ENCODE peak calls at places on chromosomes 5 and 9, in eight cellular contexts. J is T-cell, I is GM12865, T is hypothalamus, E is heart right ventricle, A is C1 segment of cervical spinal cord, Y is H4, U is endothelial cell. X is an unnamed sample.
A peak's percentile ranks its signal among the peaks of the same experiment; 100 is the strongest.

GRCh38 chr9:1071730-1072129 is 21.6 kb downstream of the DMRT2 start:
- DNase-seq in J (no peak), I (no peak), T (no peak), E (no peak), A (no peak), Y (no peak), U (no peak), X (no peak)

GRCh38 chr5:139446956-139447779 is 7.8 kb upstream of the DNAJC18 start:
- DNase-seq in J (no peak), I (peak; percentile 83), T (no peak), E (no peak), A (no peak), Y (no peak), U (no peak), X (no peak)

GRCh38 chr5:40736103-40736875 is 19.5 kb downstream of the TTC33 start:
- DNase-seq in J (peak; percentile 35), I (peak; percentile 53), T (no peak), E (no peak), A (no peak), Y (peak; percentile 60), U (peak; percentile 20), X (peak; percentile 48)

GRCh38 chr5:55387865-55388264 is 80.1 kb downstream of the MTREX start:
- DNase-seq in J (no peak), I (no peak), T (no peak), E (no peak), A (no peak), Y (no peak), U (no peak), X (no peak)

GRCh38 chr5:171449426-171449825 is 30.0 kb downstream of the FGF18 start:
- DNase-seq in J (no peak), I (no peak), T (no peak), E (no peak), A (no peak), Y (no peak), U (no peak), X (no peak)

GRCh38 chr5:30968971-30969370 is 224.5 kb upstream of the CDH6 start:
- DNase-seq in J (no peak), I (no peak), T (no peak), E (no peak), A (no peak), Y (no peak), U (no peak), X (no peak)

GRCh38 chr5:108321341-108321740 is 60.6 kb downstream of the FBXL17 start:
- DNase-seq in J (no peak), I (no peak), T (no peak), E (no peak), A (no peak), Y (no peak), U (no peak), X (no peak)

GRCh38 chr5:172411423-172412111 is 42.8 kb downstream of the SH3PXD2B start:
- DNase-seq in J (no peak), I (no peak), T (no peak), E (no peak), A (no peak), Y (peak; percentile 70), U (no peak), X (no peak)

GRCh38 chr9:86978413-86978812 is 31.1 kb upstream of the GAS1 start:
- DNase-seq in J (no peak), I (no peak), T (no peak), E (no peak), A (no peak), Y (no peak), U (no peak), X (no peak)

GRCh38 chr9:127179633-127180401 is 57.4 kb upstream of the ANGPTL2 start:
- DNase-seq in J (no peak), I (no peak), T (no peak), E (peak; percentile 4), A (no peak), Y (no peak), U (no peak), X (no peak)

GRCh38 chr9:113612216-113612747 is 148.8 kb downstream of the RGS3 start:
- DNase-seq in J (no peak), I (no peak), T (no peak), E (no peak), A (no peak), Y (no peak), U (no peak), X (no peak)

GRCh38 chr5:115100556-115100955 is 69.2 kb downstream of the TRIM36 start:
- DNase-seq in J (no peak), I (no peak), T (no peak), E (no peak), A (no peak), Y (no peak), U (no peak), X (no peak)

GRCh38 chr5:33398501-33398900 is 42.3 kb upstream of the TARS1 start:
- DNase-seq in J (no peak), I (no peak), T (no peak), E (no peak), A (no peak), Y (no peak), U (no peak), X (no peak)

GRCh38 chr5:76082790-76083554 is at the start of gene SV2C:
- DNase-seq in J (peak; percentile 15), I (peak; percentile 30), T (no peak), E (no peak), A (no peak), Y (no peak), U (peak; percentile 28), X (peak; percentile 60)

GRCh38 chr5:68255305-68256130 is 40.0 kb downstream of the PIK3R1 start:
- DNase-seq in J (peak; percentile 49), I (no peak), T (no peak), E (no peak), A (no peak), Y (no peak), U (no peak), X (no peak)

GRCh38 chr5:51383494-51384081 is 340 bp downstream of the ISL1 start:
- DNase-seq in J (no peak), I (no peak), T (no peak), E (no peak), A (no peak), Y (peak; percentile 14), U (no peak), X (no peak)

GRCh38 chr5:176788931-176789872 is 21.2 kb upstream of the UNC5A start:
- DNase-seq in J (no peak), I (no peak), T (no peak), E (no peak), A (no peak), Y (no peak), U (no peak), X (no peak)

GRCh38 chr5:82912462-82912861 is 164.7 kb downstream of the TMEM167A start:
- DNase-seq in J (no peak), I (no peak), T (no peak), E (no peak), A (no peak), Y (no peak), U (no peak), X (no peak)

GRCh38 chr5:141208478-141208877 is at the start of gene PCDHB12:
- DNase-seq in J (no peak), I (no peak), T (no peak), E (no peak), A (no peak), Y (peak; percentile 47), U (peak; percentile 11), X (no peak)

GRCh38 chr9:81685763-81686613 is 3.4 kb downstream of the TLE1 start:
- DNase-seq in J (no peak), I (peak; percentile 30), T (no peak), E (no peak), A (no peak), Y (peak; percentile 39), U (no peak), X (no peak)

GRCh38 chr9:133277467-133277866 is 2.5 kb upstream of the ABO start:
- DNase-seq in J (no peak), I (no peak), T (no peak), E (no peak), A (no peak), Y (no peak), U (no peak), X (no peak)

GRCh38 chr5:163357636-163358035 is 79.8 kb upstream of the CCNG1 start:
- DNase-seq in J (no peak), I (no peak), T (no peak), E (no peak), A (no peak), Y (no peak), U (no peak), X (no peak)